ENCODE peak calls at places on chromosomes 12 and 14, in seven cellular contexts. L is choroid plexus epithelial cell; G is CD8-positive, alpha-beta T cell; Q is endothelial cell; H is B cell; I is lung; R is heart left ventricle. T is an unnamed sample.

GRCh38 chr14:74917646-74918081 is 5.4 kb downstream of the RPS6KL1 start:
- DNase-seq in L (peak), G (no peak), Q (no peak), H (no peak), I (no peak), R (peak), T (no peak)

GRCh38 chr14:28751467-28752058 is 15.0 kb upstream of the FOXG1 start:
- DNase-seq in L (peak), G (no peak), Q (peak), H (no peak), I (no peak), R (no peak), T (no peak)

GRCh38 chr12:132084681-132085635 is 59.2 kb downstream of the DDX51 start:
- DNase-seq in L (peak), G (peak), Q (peak), H (peak), I (peak), R (peak), T (no peak)

GRCh38 chr12:97940629-97941028 is 478.0 kb downstream of the RMST start:
- DNase-seq in L (no peak), G (no peak), Q (no peak), H (no peak), I (no peak), R (no peak), T (no peak)

GRCh38 chr14:79596531-79596930 is 614.8 kb downstream of the DIO2 start:
- DNase-seq in L (peak), G (no peak), Q (no peak), H (no peak), I (no peak), R (no peak), T (no peak)

GRCh38 chr14:64213079-64213478 is 81.1 kb downstream of the ESR2 start:
- DNase-seq in L (no peak), G (no peak), Q (no peak), H (no peak), I (peak), R (no peak), T (no peak)

GRCh38 chr12:237026-237815 is 23.3 kb upstream of the SLC6A12 start:
- DNase-seq in L (no peak), G (peak), Q (no peak), H (no peak), I (no peak), R (no peak), T (no peak)

GRCh38 chr12:104748790-104749189 is 209.3 kb downstream of the SLC41A2 start:
- DNase-seq in L (no peak), G (no peak), Q (no peak), H (no peak), I (no peak), R (peak), T (no peak)

GRCh38 chr12:93154753-93155475 is 222.8 kb upstream of the NUDT4 start:
- DNase-seq in L (peak), G (no peak), Q (no peak), H (no peak), I (no peak), R (no peak), T (no peak)

GRCh38 chr12:89084751-89085150 is 267.6 kb downstream of the DUSP6 start:
- DNase-seq in L (peak), G (no peak), Q (no peak), H (no peak), I (no peak), R (peak), T (no peak)

GRCh38 chr14:69611264-69612013 is at the start of gene SUSD6:
- DNase-seq in L (peak), G (peak), Q (peak), H (peak), I (peak), R (peak), T (peak)

GRCh38 chr12:18982226-18982949 is 147.1 kb upstream of the PLEKHA5 start:
- DNase-seq in L (no peak), G (no peak), Q (no peak), H (no peak), I (no peak), R (no peak), T (no peak)

GRCh38 chr12:91858186-91858585 is 287.5 kb downstream of the BTG1 start:
- DNase-seq in L (no peak), G (no peak), Q (no peak), H (no peak), I (no peak), R (no peak), T (no peak)

GRCh38 chr14:67263499-67264149 is 22.4 kb downstream of the PALS1 start:
- DNase-seq in L (peak), G (no peak), Q (no peak), H (no peak), I (no peak), R (no peak), T (no peak)

GRCh38 chr12:50066402-50066801 is 9.0 kb downstream of the ASIC1 start:
- DNase-seq in L (peak), G (no peak), Q (no peak), H (no peak), I (no peak), R (no peak), T (no peak)

GRCh38 chr12:16515666-16516065 is 90.3 kb downstream of the LMO3 start:
- DNase-seq in L (no peak), G (no peak), Q (no peak), H (no peak), I (no peak), R (no peak), T (no peak)

GRCh38 chr14:99440278-99440677 is 40.4 kb downstream of the SETD3 start:
- DNase-seq in L (no peak), G (no peak), Q (no peak), H (no peak), I (no peak), R (no peak), T (no peak)

GRCh38 chr12:54017027-54017788 is 8.4 kb downstream of the HOXC8 start:
- DNase-seq in L (no peak), G (no peak), Q (no peak), H (no peak), I (no peak), R (no peak), T (no peak)

GRCh38 chr12:64236549-64236948 is 14.5 kb upstream of the KICS2 start:
- DNase-seq in L (peak), G (no peak), Q (no peak), H (no peak), I (no peak), R (no peak), T (no peak)

GRCh38 chr12:48800971-48801370 is 12.1 kb upstream of the ADCY6 start:
- DNase-seq in L (no peak), G (no peak), Q (no peak), H (no peak), I (no peak), R (no peak), T (no peak)

GRCh38 chr14:21924479-21924878 is 250.9 kb upstream of the OR4E1 start:
- DNase-seq in L (no peak), G (peak), Q (no peak), H (peak), I (no peak), R (no peak), T (peak)

GRCh38 chr14:83044001-83044400 is 1510.3 kb upstream of the SEL1L start:
- DNase-seq in L (no peak), G (no peak), Q (no peak), H (no peak), I (no peak), R (no peak), T (no peak)

GRCh38 chr14:24085215-24085614 is 8.9 kb upstream of the PCK2 start:
- DNase-seq in L (no peak), G (no peak), Q (no peak), H (no peak), I (no peak), R (no peak), T (no peak)

GRCh38 chr14:24086193-24086955 is 7.7 kb upstream of the PCK2 start:
- DNase-seq in L (no peak), G (no peak), Q (no peak), H (no peak), I (no peak), R (no peak), T (no peak)

GRCh38 chr14:24087004-24087403 is 7.1 kb upstream of the PCK2 start:
- DNase-seq in L (no peak), G (no peak), Q (no peak), H (no peak), I (no peak), R (no peak), T (no peak)

GRCh38 chr14:24089890-24090289 is 4.2 kb upstream of the PCK2 start:
- DNase-seq in L (no peak), G (no peak), Q (no peak), H (no peak), I (no peak), R (peak), T (no peak)

DNA sequence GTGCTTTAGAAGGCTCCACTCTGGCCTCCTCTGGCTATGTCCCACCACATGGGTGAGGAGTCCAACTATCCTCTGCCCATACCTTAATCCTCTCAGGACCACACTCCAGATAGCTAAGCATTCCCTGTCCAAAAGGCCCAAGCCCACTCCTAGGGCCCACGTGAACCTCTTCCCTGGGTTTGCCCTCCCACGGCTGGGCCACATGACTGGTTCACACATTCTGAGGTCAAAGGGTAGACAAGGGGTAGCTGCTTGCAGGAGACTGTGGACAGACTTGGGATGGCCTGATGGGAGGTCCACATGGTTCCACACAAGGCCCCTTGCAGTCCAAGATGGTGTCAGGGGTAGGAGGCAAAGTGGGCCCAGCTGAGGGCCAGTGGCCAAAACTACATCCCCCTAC is 6.0 kb upstream of the PCK2 start:
- DNase-seq in L (no peak), G (no peak), Q (no peak), H (no peak), I (no peak), R (peak), T (no peak)
- TF ChIP-seq CTCF in L (no peak), G (no peak), Q (no peak), H (no peak), I (no peak), R (no peak), T (no peak)

GRCh38 chr12:5912437-5913334 is 32.4 kb downstream of the ANO2 start:
- DNase-seq in L (no peak), G (no peak), Q (peak), H (no peak), I (peak), R (no peak), T (no peak)
- TF ChIP-seq CTCF in L (peak), G (no peak), Q (peak), H (no peak), I (no peak), R (no peak), T (no peak)

DNA sequence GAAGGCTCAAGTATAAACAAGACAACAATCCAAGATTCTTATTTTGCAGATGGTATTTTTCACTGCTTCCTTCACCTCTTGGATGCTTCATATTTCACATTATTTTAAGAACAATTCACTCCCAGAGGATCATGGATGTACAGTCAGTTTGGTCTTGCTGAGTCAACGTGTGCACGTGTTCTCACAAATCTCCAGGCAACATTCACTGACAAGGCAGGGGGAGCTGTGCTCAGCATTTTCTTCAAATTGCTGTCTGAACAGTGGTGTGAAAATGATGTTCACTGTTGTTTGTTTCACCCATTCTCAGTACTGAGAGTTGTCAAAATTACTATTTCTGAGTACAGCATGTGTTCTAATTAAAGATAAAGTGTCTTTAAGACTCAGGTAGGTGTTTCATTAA is 118.3 kb upstream of the SLC38A4 start:
- DNase-seq in L (peak), G (no peak), Q (no peak), H (no peak), I (no peak), R (no peak), T (no peak)
- TF ChIP-seq CTCF in L (peak), G (no peak), Q (no peak), H (no peak), I (no peak), R (no peak), T (no peak)

GRCh38 chr12:95857151-95857550 is 1.6 kb upstream of the SNRPF start:
- DNase-seq in L (no peak), G (no peak), Q (no peak), H (no peak), I (no peak), R (no peak), T (no peak)

GRCh38 chr12:95857799-95858198 is 953 bp upstream of the SNRPF start:
- DNase-seq in L (no peak), G (no peak), Q (no peak), H (no peak), I (no peak), R (no peak), T (no peak)

GRCh38 chr12:95859947-95860850 is 1.4 kb downstream of the SNRPF start:
- DNase-seq in L (no peak), G (no peak), Q (no peak), H (no peak), I (no peak), R (no peak), T (no peak)

GRCh38 chr12:95859344-95859816 is 628 bp downstream of the SNRPF start:
- DNase-seq in L (peak), G (no peak), Q (no peak), H (no peak), I (no peak), R (no peak), T (no peak)

GRCh38 chr12:95858451-95859343 is at the start of gene SNRPF:
- DNase-seq in L (peak), G (peak), Q (peak), H (peak), I (peak), R (peak), T (peak)
- TF ChIP-seq CTCF in L (peak), G (no peak), Q (no peak), H (peak), I (no peak), R (no peak), T (no peak)